ENCODE peak calls at places on chromosomes 4 and X, in six cellular contexts. One of them, this sample, is unnamed.

GRCh38 chr4:173448919-173449641 is 50.2 kb upstream of the SCRG1 start:
- DNase-seq in CD4-positive, CD25-positive, alpha-beta regulatory T cell: no peak
- DNase-seq in CD8-positive, alpha-beta T cell: no peak
- DNase-seq in CD8-positive, alpha-beta memory T cell: no peak
- DNase-seq in mammary epithelial cell: no peak
- DNase-seq in PC-3: no peak
- DNase-seq in this sample: no peak

GRCh38 chr4:177190995-177191568 is 118.6 kb upstream of the NEIL3 start:
- DNase-seq in CD4-positive, CD25-positive, alpha-beta regulatory T cell: no peak
- DNase-seq in CD8-positive, alpha-beta T cell: no peak
- DNase-seq in CD8-positive, alpha-beta memory T cell: no peak
- DNase-seq in mammary epithelial cell: peak
- DNase-seq in PC-3: no peak
- DNase-seq in this sample: no peak

GRCh38 chr4:168569066-168569908 is 72.4 kb downstream of the PALLD start:
- DNase-seq in CD4-positive, CD25-positive, alpha-beta regulatory T cell: peak
- DNase-seq in CD8-positive, alpha-beta T cell: no peak
- DNase-seq in CD8-positive, alpha-beta memory T cell: no peak
- DNase-seq in mammary epithelial cell: peak
- DNase-seq in PC-3: no peak
- DNase-seq in this sample: no peak

GRCh38 chr4:105605493-105605892 is 53.1 kb downstream of the ARHGEF38 start:
- DNase-seq in CD4-positive, CD25-positive, alpha-beta regulatory T cell: no peak
- DNase-seq in CD8-positive, alpha-beta T cell: no peak
- DNase-seq in CD8-positive, alpha-beta memory T cell: no peak
- DNase-seq in mammary epithelial cell: peak
- DNase-seq in PC-3: peak
- DNase-seq in this sample: no peak

GRCh38 chr4:79225360-79225759 is 100.5 kb downstream of the NAA11 start:
- DNase-seq in CD4-positive, CD25-positive, alpha-beta regulatory T cell: no peak
- DNase-seq in CD8-positive, alpha-beta T cell: no peak
- DNase-seq in CD8-positive, alpha-beta memory T cell: no peak
- DNase-seq in mammary epithelial cell: no peak
- DNase-seq in PC-3: no peak
- DNase-seq in this sample: no peak

GRCh38 chr4:81355136-81355535 is 116.6 kb downstream of the RASGEF1B start:
- DNase-seq in CD4-positive, CD25-positive, alpha-beta regulatory T cell: no peak
- DNase-seq in CD8-positive, alpha-beta T cell: no peak
- DNase-seq in CD8-positive, alpha-beta memory T cell: no peak
- DNase-seq in mammary epithelial cell: no peak
- DNase-seq in PC-3: no peak
- DNase-seq in this sample: no peak

GRCh38 chrX:107493141-107493540 is 43.7 kb downstream of the FRMPD3 start:
- DNase-seq in CD4-positive, CD25-positive, alpha-beta regulatory T cell: no peak
- DNase-seq in CD8-positive, alpha-beta T cell: no peak
- DNase-seq in CD8-positive, alpha-beta memory T cell: no peak
- DNase-seq in mammary epithelial cell: no peak
- DNase-seq in PC-3: peak
- DNase-seq in this sample: no peak

GRCh38 chr4:140689628-140690027 is 66.6 kb downstream of the TBC1D9 start:
- DNase-seq in CD4-positive, CD25-positive, alpha-beta regulatory T cell: no peak
- DNase-seq in CD8-positive, alpha-beta T cell: no peak
- DNase-seq in CD8-positive, alpha-beta memory T cell: no peak
- DNase-seq in mammary epithelial cell: no peak
- DNase-seq in PC-3: no peak
- DNase-seq in this sample: no peak

GRCh38 chrX:115972717-115973116 is 197.8 kb upstream of the AGTR2 start:
- DNase-seq in CD4-positive, CD25-positive, alpha-beta regulatory T cell: no peak
- DNase-seq in CD8-positive, alpha-beta T cell: no peak
- DNase-seq in CD8-positive, alpha-beta memory T cell: no peak
- DNase-seq in mammary epithelial cell: no peak
- DNase-seq in PC-3: no peak
- DNase-seq in this sample: no peak

GRCh38 chr4:60683953-60684352 is 516.2 kb upstream of the ADGRL3 start:
- DNase-seq in CD4-positive, CD25-positive, alpha-beta regulatory T cell: no peak
- DNase-seq in CD8-positive, alpha-beta T cell: no peak
- DNase-seq in CD8-positive, alpha-beta memory T cell: no peak
- DNase-seq in mammary epithelial cell: peak
- DNase-seq in PC-3: peak
- DNase-seq in this sample: no peak

DNA sequence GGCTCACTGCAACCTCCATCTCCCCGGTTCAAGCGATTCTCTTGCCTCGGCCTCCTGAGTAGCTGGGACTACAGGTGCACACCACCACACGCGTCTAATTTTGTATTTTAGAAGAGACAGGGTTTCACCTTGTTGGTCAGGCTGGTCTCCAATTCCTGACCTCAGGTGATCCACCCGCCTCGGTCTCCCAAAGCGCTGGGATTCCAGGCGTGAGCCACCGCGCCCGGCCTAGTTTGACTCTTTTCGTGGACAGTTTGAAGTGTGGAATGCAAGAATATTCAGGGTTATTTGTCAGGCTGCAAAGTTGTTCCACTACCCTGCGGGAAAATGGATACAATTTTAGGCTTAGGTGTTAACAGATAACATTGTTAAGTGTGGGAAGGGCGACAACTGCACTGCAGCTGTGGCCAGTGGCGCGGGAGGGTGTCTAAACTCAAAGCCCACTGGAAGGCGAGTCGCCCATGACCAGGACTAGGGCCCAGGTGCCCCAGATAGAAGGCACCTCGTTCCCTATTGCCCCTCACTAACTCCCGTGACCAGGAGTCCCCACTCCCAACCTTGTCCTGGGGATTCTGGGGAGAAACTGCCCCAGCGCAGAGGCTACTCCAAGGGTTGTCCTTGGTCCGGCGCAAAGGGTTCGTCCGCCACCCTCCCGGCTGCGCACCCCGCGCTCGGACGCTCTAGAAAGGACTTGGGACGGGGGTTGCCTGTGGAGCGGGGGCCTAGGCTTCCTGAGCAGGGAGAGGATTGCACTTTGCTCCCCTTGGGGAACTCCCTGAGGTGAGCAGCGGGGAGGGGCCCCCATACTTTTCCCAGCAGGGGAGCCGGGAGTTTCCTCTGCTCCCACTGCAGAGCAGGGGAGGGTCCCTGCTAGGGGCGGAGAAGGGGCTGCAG is 1.1 kb upstream of the CD99 start:
- DNase-seq in CD4-positive, CD25-positive, alpha-beta regulatory T cell: no peak
- DNase-seq in CD8-positive, alpha-beta T cell: no peak
- DNase-seq in CD8-positive, alpha-beta memory T cell: no peak
- DNase-seq in mammary epithelial cell: no peak
- DNase-seq in PC-3: no peak
- DNase-seq in this sample: no peak
- H3K27ac ChIP-seq in CD4-positive, CD25-positive, alpha-beta regulatory T cell: no peak
- H3K27ac ChIP-seq in CD8-positive, alpha-beta T cell: no peak
- H3K27ac ChIP-seq in CD8-positive, alpha-beta memory T cell: no peak
- H3K27ac ChIP-seq in mammary epithelial cell: no peak
- H3K27ac ChIP-seq in PC-3: no peak
- H3K27ac ChIP-seq in this sample: no peak

GRCh38 chr4:142408003-142408441 is 438.1 kb downstream of the INPP4B start:
- DNase-seq in CD4-positive, CD25-positive, alpha-beta regulatory T cell: no peak
- DNase-seq in CD8-positive, alpha-beta T cell: no peak
- DNase-seq in CD8-positive, alpha-beta memory T cell: no peak
- DNase-seq in mammary epithelial cell: peak
- DNase-seq in PC-3: peak
- DNase-seq in this sample: peak
- H3K27ac ChIP-seq in CD4-positive, CD25-positive, alpha-beta regulatory T cell: peak
- H3K27ac ChIP-seq in CD8-positive, alpha-beta T cell: no peak
- H3K27ac ChIP-seq in CD8-positive, alpha-beta memory T cell: no peak
- H3K27ac ChIP-seq in mammary epithelial cell: peak
- H3K27ac ChIP-seq in PC-3: peak
- H3K27ac ChIP-seq in this sample: peak

GRCh38 chr4:38207110-38207457 is 246.9 kb downstream of the PTTG2 start:
- DNase-seq in CD4-positive, CD25-positive, alpha-beta regulatory T cell: no peak
- DNase-seq in CD8-positive, alpha-beta T cell: no peak
- DNase-seq in CD8-positive, alpha-beta memory T cell: no peak
- DNase-seq in mammary epithelial cell: no peak
- DNase-seq in PC-3: no peak
- DNase-seq in this sample: no peak

GRCh38 chr4:38209654-38210053 is 249.5 kb downstream of the PTTG2 start:
- DNase-seq in CD4-positive, CD25-positive, alpha-beta regulatory T cell: no peak
- DNase-seq in CD8-positive, alpha-beta T cell: no peak
- DNase-seq in CD8-positive, alpha-beta memory T cell: no peak
- DNase-seq in mammary epithelial cell: no peak
- DNase-seq in PC-3: no peak
- DNase-seq in this sample: no peak

DNA sequence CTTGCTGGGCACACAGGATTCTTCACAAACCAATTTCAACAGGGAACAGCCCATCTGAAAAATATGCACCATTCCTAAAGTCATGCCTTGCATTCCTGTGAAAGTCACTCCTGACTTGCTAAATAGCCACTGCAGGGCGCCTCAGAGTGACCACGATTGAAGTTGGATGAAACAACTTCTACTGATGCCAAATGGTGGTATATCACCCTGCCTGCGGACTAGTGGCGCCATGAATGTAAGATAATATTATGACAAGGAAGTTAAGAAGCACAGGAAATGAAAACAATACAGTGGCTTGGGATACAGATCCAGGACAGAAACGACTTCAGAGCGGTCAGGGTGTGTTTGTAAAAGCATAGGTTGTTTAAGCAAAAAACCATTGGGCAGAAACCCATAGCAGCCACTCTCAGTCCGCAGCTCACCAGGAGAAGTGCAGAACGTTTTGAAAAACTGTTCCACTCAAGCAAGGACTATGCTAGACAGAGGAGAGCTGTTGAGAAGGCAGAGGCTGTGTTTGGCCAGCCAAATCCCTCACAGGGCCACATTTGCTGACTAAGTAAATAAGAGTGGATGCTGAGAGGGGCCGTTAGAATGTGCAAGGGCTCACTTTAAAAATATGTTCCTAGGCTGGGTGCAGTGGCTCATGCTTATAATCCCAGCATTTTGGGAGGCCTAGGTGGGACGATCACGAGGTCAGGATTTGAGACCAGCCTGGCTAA is 250.4 kb downstream of the PTTG2 start:
- DNase-seq in CD4-positive, CD25-positive, alpha-beta regulatory T cell: no peak
- DNase-seq in CD8-positive, alpha-beta T cell: no peak
- DNase-seq in CD8-positive, alpha-beta memory T cell: no peak
- DNase-seq in mammary epithelial cell: no peak
- DNase-seq in PC-3: no peak
- DNase-seq in this sample: no peak
- H3K27ac ChIP-seq in CD4-positive, CD25-positive, alpha-beta regulatory T cell: no peak
- H3K27ac ChIP-seq in CD8-positive, alpha-beta T cell: no peak
- H3K27ac ChIP-seq in CD8-positive, alpha-beta memory T cell: no peak
- H3K27ac ChIP-seq in mammary epithelial cell: no peak
- H3K27ac ChIP-seq in PC-3: no peak
- H3K27ac ChIP-seq in this sample: no peak

GRCh38 chr4:189261475-189261874 is 679.2 kb upstream of the FRG1 start:
- DNase-seq in CD4-positive, CD25-positive, alpha-beta regulatory T cell: no peak
- DNase-seq in CD8-positive, alpha-beta T cell: no peak
- DNase-seq in CD8-positive, alpha-beta memory T cell: no peak
- DNase-seq in mammary epithelial cell: no peak
- DNase-seq in PC-3: no peak
- DNase-seq in this sample: no peak

DNA sequence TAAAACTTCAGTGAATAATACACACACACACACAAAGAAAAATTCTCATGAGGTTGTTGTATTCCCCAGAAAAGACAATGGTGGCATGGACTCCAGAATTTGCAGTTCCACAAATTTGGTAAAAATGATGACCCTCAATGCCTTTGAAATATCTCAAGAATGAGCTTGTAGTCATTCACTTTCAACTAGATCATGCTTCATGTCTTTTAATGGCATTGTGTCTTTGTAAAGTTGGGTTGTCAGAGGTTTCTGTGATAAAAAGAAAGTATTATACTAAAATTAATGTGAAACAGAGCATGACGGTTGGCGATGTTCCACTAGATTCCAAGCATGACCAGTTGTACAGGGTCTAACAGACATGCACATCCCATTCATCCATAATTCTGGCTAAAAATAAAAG is 685.0 kb upstream of the FRG1 start:
- DNase-seq in CD4-positive, CD25-positive, alpha-beta regulatory T cell: no peak
- DNase-seq in CD8-positive, alpha-beta T cell: no peak
- DNase-seq in CD8-positive, alpha-beta memory T cell: no peak
- DNase-seq in mammary epithelial cell: no peak
- DNase-seq in PC-3: no peak
- DNase-seq in this sample: no peak
- H3K27ac ChIP-seq in CD4-positive, CD25-positive, alpha-beta regulatory T cell: no peak
- H3K27ac ChIP-seq in CD8-positive, alpha-beta T cell: no peak
- H3K27ac ChIP-seq in CD8-positive, alpha-beta memory T cell: no peak
- H3K27ac ChIP-seq in mammary epithelial cell: no peak
- H3K27ac ChIP-seq in PC-3: no peak
- H3K27ac ChIP-seq in this sample: no peak

GRCh38 chr4:48375651-48376291 is 34.4 kb downstream of the SLAIN2 start:
- DNase-seq in CD4-positive, CD25-positive, alpha-beta regulatory T cell: no peak
- DNase-seq in CD8-positive, alpha-beta T cell: no peak
- DNase-seq in CD8-positive, alpha-beta memory T cell: no peak
- DNase-seq in mammary epithelial cell: peak
- DNase-seq in PC-3: peak
- DNase-seq in this sample: peak
- H3K27ac ChIP-seq in CD4-positive, CD25-positive, alpha-beta regulatory T cell: no peak
- H3K27ac ChIP-seq in CD8-positive, alpha-beta T cell: no peak
- H3K27ac ChIP-seq in CD8-positive, alpha-beta memory T cell: no peak
- H3K27ac ChIP-seq in mammary epithelial cell: peak
- H3K27ac ChIP-seq in PC-3: peak
- H3K27ac ChIP-seq in this sample: peak

GRCh38 chr4:17166954-17167353 is 268.5 kb upstream of the LDB2 start:
- DNase-seq in CD4-positive, CD25-positive, alpha-beta regulatory T cell: no peak
- DNase-seq in CD8-positive, alpha-beta T cell: no peak
- DNase-seq in CD8-positive, alpha-beta memory T cell: no peak
- DNase-seq in mammary epithelial cell: no peak
- DNase-seq in PC-3: no peak
- DNase-seq in this sample: no peak

GRCh38 chr4:17165256-17165655 is 266.8 kb upstream of the LDB2 start:
- DNase-seq in CD4-positive, CD25-positive, alpha-beta regulatory T cell: no peak
- DNase-seq in CD8-positive, alpha-beta T cell: no peak
- DNase-seq in CD8-positive, alpha-beta memory T cell: no peak
- DNase-seq in mammary epithelial cell: no peak
- DNase-seq in PC-3: no peak
- DNase-seq in this sample: no peak

GRCh38 chr4:17164656-17165055 is 266.2 kb upstream of the LDB2 start:
- DNase-seq in CD4-positive, CD25-positive, alpha-beta regulatory T cell: no peak
- DNase-seq in CD8-positive, alpha-beta T cell: no peak
- DNase-seq in CD8-positive, alpha-beta memory T cell: no peak
- DNase-seq in mammary epithelial cell: no peak
- DNase-seq in PC-3: no peak
- DNase-seq in this sample: no peak

GRCh38 chr4:17169699-17170098 is 271.3 kb upstream of the LDB2 start:
- DNase-seq in CD4-positive, CD25-positive, alpha-beta regulatory T cell: no peak
- DNase-seq in CD8-positive, alpha-beta T cell: no peak
- DNase-seq in CD8-positive, alpha-beta memory T cell: no peak
- DNase-seq in mammary epithelial cell: no peak
- DNase-seq in PC-3: no peak
- DNase-seq in this sample: no peak

DNA sequence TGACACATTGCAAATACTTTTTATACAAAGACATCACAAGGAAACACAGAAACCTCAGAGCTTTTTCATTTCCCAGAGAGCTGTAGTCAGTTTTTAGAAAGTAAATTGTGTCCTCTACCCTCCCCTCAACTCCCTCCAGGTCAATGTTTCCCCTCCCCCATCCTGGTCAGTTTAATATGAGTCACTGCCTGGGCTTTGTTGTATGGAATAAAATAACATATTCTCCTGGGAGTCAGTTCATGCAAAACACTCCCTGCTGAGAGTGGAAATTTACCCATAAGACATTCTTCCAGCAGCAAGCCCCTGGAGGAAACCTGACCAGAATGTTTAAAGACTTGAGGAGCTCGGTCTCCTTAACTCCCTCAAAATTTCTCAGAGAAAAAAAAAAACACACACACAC is 270.1 kb upstream of the LDB2 start:
- DNase-seq in CD4-positive, CD25-positive, alpha-beta regulatory T cell: no peak
- DNase-seq in CD8-positive, alpha-beta T cell: no peak
- DNase-seq in CD8-positive, alpha-beta memory T cell: no peak
- DNase-seq in mammary epithelial cell: no peak
- DNase-seq in PC-3: no peak
- DNase-seq in this sample: no peak
- H3K27ac ChIP-seq in CD4-positive, CD25-positive, alpha-beta regulatory T cell: no peak
- H3K27ac ChIP-seq in CD8-positive, alpha-beta T cell: no peak
- H3K27ac ChIP-seq in CD8-positive, alpha-beta memory T cell: no peak
- H3K27ac ChIP-seq in mammary epithelial cell: no peak
- H3K27ac ChIP-seq in PC-3: no peak
- H3K27ac ChIP-seq in this sample: no peak

This sample was measured in epithelial cell of prostate.